ENCODE peak calls at places on chromosomes 1 and 21, in seven cellular contexts. O is spleen; J is body of pancreas; C is ascending aorta; E is heart right ventricle; S is breast epithelium; W is CD8-positive, alpha-beta T cell. F is an unnamed sample.
A peak's percentile ranks its signal among the peaks of the same experiment; 100 is the strongest.

GRCh38 chr1:205568469-205569361 is 63.1 kb downstream of the ELK4 start:
- DNase-seq in O (no peak), S (no peak), J (no peak), C (peak; percentile 59), W (no peak), E (no peak), F (peak; percentile 52)

GRCh38 chr1:27109103-27109822 is 45.7 kb downstream of the SLC9A1 start:
- DNase-seq in J (no peak), O (peak; percentile 81), C (no peak), E (no peak), W (no peak), S (no peak), F (no peak)

GRCh38 chr1:22052115-22053017 is at the start of gene CDC42:
- DNase-seq in S (peak; percentile 98), J (peak; percentile 99), W (peak; percentile 98), E (peak; percentile 97), O (peak; percentile 100), C (peak; percentile 98), F (peak; percentile 99)

GRCh38 chr1:23868848-23869450 is 859 bp upstream of the FUCA1 start:
- DNase-seq in J (no peak), C (no peak), S (no peak), W (no peak), O (no peak), E (no peak), F (no peak)

GRCh38 chr1:37437058-37437457 is 37.3 kb upstream of the ZC3H12A start:
- DNase-seq in W (no peak), S (no peak), C (no peak), O (no peak), E (no peak), J (no peak), F (no peak)

GRCh38 chr1:97630968-97631367 is 289.9 kb downstream of the DPYD start:
- DNase-seq in E (no peak), S (no peak), C (no peak), W (no peak), J (no peak), O (no peak), F (no peak)

GRCh38 chr21:42781150-42781980 is 98.0 kb downstream of the WDR4 start:
- DNase-seq in W (no peak), C (no peak), O (peak; percentile 80), J (peak; percentile 49), E (no peak), S (peak; percentile 50), F (no peak)

GRCh38 chr1:39754026-39754569 is 15.4 kb downstream of the PPIE start:
- DNase-seq in W (no peak), O (no peak), S (no peak), C (no peak), J (no peak), E (no peak), F (no peak)

GRCh38 chr1:76268341-76268740 is 193.8 kb downstream of the ST6GALNAC3 start:
- DNase-seq in J (no peak), C (no peak), W (no peak), E (no peak), O (no peak), S (no peak), F (no peak)

GRCh38 chr1:248714248-248714647 is 11.7 kb upstream of the OR14I1 start:
- DNase-seq in J (no peak), W (no peak), E (no peak), O (no peak), C (no peak), S (no peak), F (no peak)
- H3K9me3 ChIP-seq in J (no peaks in the 10 kb centered on the region), W (no peaks in the 10 kb centered on the region), E (no peaks in the 10 kb centered on the region), O (peaks cover 47% of the 10 kb centered on the region), C (no peaks in the 10 kb centered on the region), S (no peaks in the 10 kb centered on the region), F (peaks cover 3% of the 10 kb centered on the region)

GRCh38 chr1:185585770-185586169 is 148.4 kb upstream of the HMCN1 start:
- DNase-seq in S (no peak), O (no peak), W (no peak), J (no peak), E (no peak), C (no peak), F (no peak)
- H3K9me3 ChIP-seq in S (no peaks in the 10 kb centered on the region), O (peaks cover 15% of the 10 kb centered on the region), W (no peaks in the 10 kb centered on the region), J (no peaks in the 10 kb centered on the region), E (peaks cover 1% of the 10 kb centered on the region), C (peaks cover 6% of the 10 kb centered on the region), F (no peaks in the 10 kb centered on the region)

GRCh38 chr1:89672489-89673183 is 39.7 kb downstream of the LRRC8C start:
- DNase-seq in S (no peak), J (no peak), C (no peak), W (no peak), E (no peak), O (no peak), F (no peak)
- H3K9me3 ChIP-seq in S (no peaks in the 10 kb centered on the region), J (no peaks in the 10 kb centered on the region), C (no peaks in the 10 kb centered on the region), W (no peaks in the 10 kb centered on the region), E (no peaks in the 10 kb centered on the region), O (no peaks in the 10 kb centered on the region), F (no peaks in the 10 kb centered on the region)

GRCh38 chr21:14767192-14767852 is 221.2 kb upstream of the SAMSN1 start:
- DNase-seq in W (no peak), O (no peak), E (no peak), C (no peak), J (no peak), S (no peak), F (no peak)
- H3K9me3 ChIP-seq in W (no peaks in the 10 kb centered on the region), O (no peaks in the 10 kb centered on the region), E (no peaks in the 10 kb centered on the region), C (no peaks in the 10 kb centered on the region), J (no peaks in the 10 kb centered on the region), S (no peaks in the 10 kb centered on the region), F (no peaks in the 10 kb centered on the region)

F was measured in suprapubic skin.